ENCODE peak calls at places on chromosomes 7 and 10, in seven cellular contexts. Q is left lung, K is psoas muscle, E is AG04450, V is mucosa of descending colon, I is neural crest cell, L is B cell. M is an unnamed sample.

GRCh38 chr10:37975407-37975991 is 948 bp downstream of the ZNF25 start:
- DNase-seq in Q (no peak), V (no peak), E (no peak), K (no peak), L (no peak), I (no peak), M (no peak)

GRCh38 chr7:134651991-134652390 is 5.3 kb downstream of the BPGM start:
- DNase-seq in I (no peak), E (no peak), V (no peak), L (no peak), K (no peak), Q (no peak), M (no peak)

GRCh38 chr7:113856010-113856409 is 62.8 kb downstream of the PPP1R3A start:
- DNase-seq in I (no peak), Q (no peak), V (no peak), L (no peak), E (no peak), K (no peak), M (no peak)

GRCh38 chr7:28678421-28678965 is 266.2 kb downstream of the CREB5 start:
- DNase-seq in L (no peak), I (no peak), V (no peak), Q (no peak), K (no peak), E (no peak), M (no peak)

GRCh38 chr10:71693377-71693776 is 26.2 kb downstream of the C10orf105 start:
- DNase-seq in L (no peak), E (no peak), Q (no peak), V (no peak), I (no peak), K (no peak), M (no peak)

GRCh38 chr7:96729795-96730194 is 20.1 kb upstream of the SEM1 start:
- DNase-seq in K (no peak), L (no peak), Q (no peak), I (no peak), E (no peak), V (no peak), M (no peak)

GRCh38 chr7:44157116-44158059 is 16.3 kb upstream of the MYL7 start:
- DNase-seq in L (no peak), I (no peak), K (no peak), E (no peak), V (no peak), Q (no peak), M (no peak)

GRCh38 chr7:156702399-156702798 is 61.8 kb downstream of the RNF32 start:
- DNase-seq in I (no peak), Q (no peak), V (no peak), L (no peak), E (no peak), K (no peak), M (no peak)

GRCh38 chr10:70557876-70558275 is 44.7 kb downstream of the PRF1 start:
- DNase-seq in K (no peak), L (no peak), Q (no peak), I (no peak), V (no peak), E (no peak), M (no peak)

GRCh38 chr10:107614939-107615665 is 450.6 kb upstream of the SORCS1 start:
- DNase-seq in K (no peak), I (no peak), L (no peak), E (no peak), Q (no peak), V (no peak), M (no peak)

GRCh38 chr7:75617634-75618234 is 121.0 kb downstream of the HIP1 start:
- DNase-seq in Q (peak), L (peak), V (peak), I (no peak), K (peak), E (no peak), M (no peak)

GRCh38 chr10:72794260-72794659 is 99.3 kb upstream of the OIT3 start:
- DNase-seq in K (no peak), L (no peak), Q (no peak), I (no peak), V (no peak), E (no peak), M (no peak)

GRCh38 chr10:7111574-7111973 is 299.3 kb downstream of the SFMBT2 start:
- DNase-seq in V (no peak), K (no peak), Q (no peak), L (no peak), E (peak), I (no peak), M (no peak)

GRCh38 chr7:130281227-130281626 is 11.7 kb upstream of the CPA4 start:
- DNase-seq in L (no peak), V (no peak), Q (no peak), E (no peak), K (no peak), I (no peak), M (no peak)

DNA sequence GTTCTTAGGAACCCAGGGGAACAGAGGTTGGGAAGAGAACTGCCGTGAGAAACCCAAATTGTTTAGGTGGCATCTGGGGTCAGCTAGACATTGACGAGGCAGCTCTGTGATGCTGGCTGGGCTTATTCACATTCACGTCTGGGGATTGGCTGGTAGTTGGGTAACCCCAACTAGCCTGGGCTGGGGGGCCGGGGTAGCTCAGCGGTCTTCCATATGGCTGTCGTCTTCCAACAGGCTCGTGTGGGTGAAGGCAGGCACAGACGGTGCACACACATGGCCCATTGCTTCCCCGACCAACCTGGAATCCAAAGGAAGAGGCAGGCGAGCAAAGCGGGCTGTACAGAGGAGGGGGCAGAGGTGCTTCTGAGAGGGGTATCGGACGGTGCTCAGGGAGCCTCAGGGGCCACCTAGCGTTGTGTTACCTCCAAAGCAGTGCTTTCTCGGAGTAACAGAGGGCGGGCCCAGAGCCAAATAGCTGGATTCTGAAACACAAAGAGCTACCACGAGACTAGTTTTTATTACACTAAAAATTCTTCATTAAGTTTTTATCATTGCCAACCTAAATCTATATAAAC is 34.5 kb downstream of the MKI67 start:
- DNase-seq in K (no peak), L (no peak), V (no peak), E (no peak), Q (no peak), I (no peak), M (no peak)
- TF ChIP-seq CTCF in K (no peak), L (no peak), V (no peak), E (no peak), Q (no peak), I (no peak), M (no peak)

DNA sequence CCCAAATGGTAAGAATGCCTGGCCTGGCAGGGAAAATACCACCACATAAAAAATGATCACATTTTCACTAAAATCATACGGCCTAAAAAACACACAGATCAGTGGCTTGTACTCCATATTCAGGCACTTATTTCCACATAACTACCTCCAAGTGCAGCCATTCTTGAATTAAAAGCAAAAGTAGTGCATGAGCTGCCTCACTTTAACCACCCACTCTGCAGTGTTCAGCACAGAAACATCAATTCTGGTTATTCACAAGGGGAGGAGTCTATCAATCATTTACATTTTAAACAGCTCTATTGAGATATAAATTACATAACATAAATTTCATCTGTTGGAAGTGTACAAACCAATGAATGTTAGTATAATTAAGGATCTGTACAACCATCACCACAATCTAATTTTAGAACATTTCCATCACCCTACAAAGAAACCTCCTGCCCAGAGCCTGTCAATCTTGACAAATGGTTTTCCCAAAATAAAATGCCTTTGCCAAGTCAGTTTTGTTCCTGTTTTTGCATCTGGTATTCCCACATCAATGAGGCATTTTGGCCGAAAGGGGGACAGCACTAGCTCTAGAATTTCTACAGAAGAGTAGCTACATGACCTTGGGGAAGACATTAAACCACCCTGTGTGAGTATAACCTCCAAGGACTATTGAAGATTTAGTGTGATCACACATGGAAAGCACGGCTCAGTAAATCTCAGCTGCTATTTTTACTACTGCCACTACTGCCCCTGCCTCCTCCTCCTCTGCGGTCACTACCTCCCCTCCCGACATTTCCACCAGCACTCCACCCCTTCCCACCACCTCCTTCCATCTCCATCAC is 70.0 kb downstream of the GRB10 start:
- DNase-seq in K (no peak), V (no peak), E (no peak), L (no peak), I (no peak), Q (no peak), M (no peak)
- TF ChIP-seq CTCF in K (no peak), V (no peak), E (no peak), L (no peak), I (no peak), Q (no peak), M (no peak)

DNA sequence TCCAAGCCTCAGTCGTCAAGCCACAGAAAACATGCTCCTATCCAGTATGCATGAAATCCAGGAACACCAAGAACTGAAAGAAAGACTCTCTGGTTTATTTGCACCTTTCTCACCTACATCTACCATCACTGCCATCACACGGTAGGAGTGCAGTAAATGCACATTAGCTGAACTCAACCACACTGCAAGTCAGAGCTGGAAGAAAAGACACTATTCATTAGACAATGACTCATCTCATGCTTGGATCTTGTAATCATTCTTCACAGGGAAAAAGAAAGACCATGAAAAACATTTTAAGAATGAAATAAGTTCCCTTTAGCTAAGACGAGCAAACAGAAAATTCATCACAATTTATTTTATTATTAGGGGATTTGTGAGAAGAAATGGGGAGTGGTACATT is 325.1 kb downstream of the PARD3 start:
- DNase-seq in V (no peak), E (peak), K (no peak), L (no peak), Q (no peak), I (no peak), M (no peak)
- TF ChIP-seq CTCF in V (no peak), E (peak), K (no peak), L (no peak), Q (no peak), I (no peak), M (no peak)

GRCh38 chr10:127755758-127756157 is 18.8 kb downstream of the FOXI2 start:
- DNase-seq in Q (no peak), V (no peak), L (no peak), E (no peak), K (no peak), I (no peak), M (no peak)

GRCh38 chr10:127759276-127759675 is 22.3 kb downstream of the FOXI2 start:
- DNase-seq in L (no peak), Q (no peak), E (no peak), I (no peak), V (no peak), K (no peak), M (no peak)

GRCh38 chr10:127762925-127763324 is 25.9 kb downstream of the FOXI2 start:
- DNase-seq in I (no peak), L (no peak), K (no peak), Q (no peak), V (no peak), E (no peak), M (no peak)

GRCh38 chr10:127756264-127756663 is 19.3 kb downstream of the FOXI2 start:
- DNase-seq in L (no peak), Q (no peak), I (no peak), V (no peak), E (no peak), K (no peak), M (no peak)

DNA sequence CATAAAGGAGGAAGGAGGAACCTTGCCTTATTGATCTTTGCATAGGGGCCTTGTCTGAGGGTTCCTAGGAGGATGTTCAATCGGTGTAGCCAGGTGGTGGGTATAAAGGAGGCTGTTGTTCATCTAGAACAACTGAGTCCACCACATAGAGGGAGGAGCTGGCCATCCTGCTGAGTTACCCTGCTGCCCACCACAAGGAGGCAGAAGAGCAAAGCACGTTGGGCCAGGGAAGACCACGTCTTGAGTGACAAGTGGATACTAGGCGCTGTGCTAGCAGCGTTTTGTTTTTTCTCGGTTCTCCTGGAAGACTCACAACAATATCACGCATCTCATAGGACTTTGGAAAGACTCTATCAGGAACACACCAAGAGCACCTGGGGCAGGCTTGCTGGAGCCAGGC is 20.0 kb downstream of the FOXI2 start:
- DNase-seq in V (no peak), E (no peak), K (no peak), L (no peak), Q (no peak), I (no peak), M (no peak)
- TF ChIP-seq CTCF in V (no peak), E (no peak), K (no peak), L (no peak), Q (no peak), I (no peak), M (no peak)

DNA sequence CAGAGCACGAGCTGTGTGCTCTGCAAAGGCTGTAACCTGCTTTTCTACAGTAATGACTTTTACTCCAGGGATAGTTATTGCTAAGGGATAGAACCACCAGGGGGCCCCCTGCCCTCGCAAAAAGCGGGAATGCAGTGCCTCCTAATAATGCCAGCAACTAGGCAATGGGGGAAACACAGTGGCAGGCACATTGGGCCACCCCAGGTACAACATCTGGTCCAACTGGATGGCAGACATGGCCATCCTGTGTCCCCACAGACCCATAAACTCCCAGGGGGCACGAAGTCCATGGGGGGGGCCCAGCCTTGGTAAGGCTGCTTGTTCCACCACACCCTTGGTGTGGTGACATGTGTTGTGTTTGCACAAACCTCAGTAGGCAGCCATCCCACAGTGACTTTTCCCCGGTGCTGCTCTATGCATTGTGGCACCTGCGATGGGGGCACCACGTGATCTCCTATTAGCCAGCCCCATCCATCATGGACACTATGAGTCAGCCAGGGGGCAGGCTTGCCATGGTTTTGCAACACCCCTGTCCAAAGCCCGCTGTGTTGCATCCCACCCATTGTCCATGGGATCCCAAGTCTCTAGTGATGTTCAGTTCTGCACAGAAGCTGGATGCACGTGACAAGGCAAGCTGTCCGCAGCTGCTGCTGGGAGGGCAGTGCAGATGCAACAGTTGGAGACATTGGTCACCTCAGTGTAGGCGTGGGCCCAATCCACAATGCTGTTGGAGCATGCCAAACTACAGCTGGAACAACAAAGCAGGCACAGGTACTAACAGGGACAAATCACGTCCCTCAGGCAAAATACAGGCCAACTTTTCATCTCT is 84.0 kb downstream of the ANLN start:
- DNase-seq in I (peak), Q (no peak), V (peak), K (no peak), E (no peak), L (no peak), M (no peak)
- TF ChIP-seq CTCF in I (peak), Q (peak), V (peak), K (peak), E (peak), L (no peak), M (no peak)